ENCODE peak calls at places on chromosome 14, in seven cellular contexts. W is sigmoid colon, X is GM23338, C is breast epithelium, P is HL-60, Z is upper lobe of left lung, S is stomach. I is an unnamed sample.

GRCh38 chr14:58866386-58866785 is 228.6 kb downstream of the DACT1 start:
- DNase-seq in W (no peak), X (no peak), C (no peak), P (peak), Z (no peak), S (no peak), I (no peak)

GRCh38 chr14:60622210-60622919 is 26.9 kb downstream of the SIX1 start:
- DNase-seq in W (no peak), X (no peak), C (no peak), P (no peak), Z (no peak), S (no peak), I (no peak)

GRCh38 chr14:70654609-70655008 is 12.9 kb downstream of the TTC9 start:
- DNase-seq in W (no peak), X (no peak), C (no peak), P (no peak), Z (no peak), S (no peak), I (no peak)

GRCh38 chr14:93655078-93655750 is 133.1 kb downstream of the PRIMA1 start:
- DNase-seq in W (no peak), X (peak), C (no peak), P (peak), Z (no peak), S (no peak), I (no peak)

GRCh38 chr14:100810861-100811461 is 15.0 kb upstream of the MEG3 start:
- DNase-seq in W (no peak), X (no peak), C (no peak), P (no peak), Z (no peak), S (no peak), I (no peak)

GRCh38 chr14:29463727-29464370 is 463.8 kb downstream of the PRKD1 start:
- DNase-seq in W (no peak), X (peak), C (no peak), P (no peak), Z (no peak), S (no peak), I (no peak)

GRCh38 chr14:52473557-52473956 is 78.7 kb downstream of the TXNDC16 start:
- DNase-seq in W (no peak), X (peak), C (no peak), P (no peak), Z (no peak), S (no peak), I (no peak)

GRCh38 chr14:102511538-102511937 is 2.0 kb upstream of the ANKRD9 start:
- DNase-seq in W (no peak), X (no peak), C (no peak), P (no peak), Z (no peak), S (no peak), I (no peak)

GRCh38 chr14:97524579-97525319 is 727.6 kb downstream of the VRK1 start:
- DNase-seq in W (no peak), X (no peak), C (no peak), P (no peak), Z (no peak), S (no peak), I (no peak)

GRCh38 chr14:28083456-28083855 is 683.1 kb upstream of the FOXG1 start:
- DNase-seq in W (no peak), X (no peak), C (no peak), P (no peak), Z (no peak), S (no peak), I (no peak)

GRCh38 chr14:82855912-82856381 is 1322.3 kb upstream of the SEL1L start:
- DNase-seq in W (no peak), X (peak), C (no peak), P (peak), Z (no peak), S (no peak), I (no peak)

GRCh38 chr14:71852201-71852600 is 80.0 kb upstream of the RGS6 start:
- DNase-seq in W (no peak), X (no peak), C (no peak), P (peak), Z (no peak), S (no peak), I (no peak)

GRCh38 chr14:50059773-50060629 is 56.4 kb downstream of the VCPKMT start:
- DNase-seq in W (no peak), X (no peak), C (no peak), P (no peak), Z (no peak), S (no peak), I (no peak)

GRCh38 chr14:56686416-56686815 is 106.8 kb downstream of the TMEM260 start:
- DNase-seq in W (no peak), X (peak), C (no peak), P (no peak), Z (no peak), S (peak), I (no peak)

DNA sequence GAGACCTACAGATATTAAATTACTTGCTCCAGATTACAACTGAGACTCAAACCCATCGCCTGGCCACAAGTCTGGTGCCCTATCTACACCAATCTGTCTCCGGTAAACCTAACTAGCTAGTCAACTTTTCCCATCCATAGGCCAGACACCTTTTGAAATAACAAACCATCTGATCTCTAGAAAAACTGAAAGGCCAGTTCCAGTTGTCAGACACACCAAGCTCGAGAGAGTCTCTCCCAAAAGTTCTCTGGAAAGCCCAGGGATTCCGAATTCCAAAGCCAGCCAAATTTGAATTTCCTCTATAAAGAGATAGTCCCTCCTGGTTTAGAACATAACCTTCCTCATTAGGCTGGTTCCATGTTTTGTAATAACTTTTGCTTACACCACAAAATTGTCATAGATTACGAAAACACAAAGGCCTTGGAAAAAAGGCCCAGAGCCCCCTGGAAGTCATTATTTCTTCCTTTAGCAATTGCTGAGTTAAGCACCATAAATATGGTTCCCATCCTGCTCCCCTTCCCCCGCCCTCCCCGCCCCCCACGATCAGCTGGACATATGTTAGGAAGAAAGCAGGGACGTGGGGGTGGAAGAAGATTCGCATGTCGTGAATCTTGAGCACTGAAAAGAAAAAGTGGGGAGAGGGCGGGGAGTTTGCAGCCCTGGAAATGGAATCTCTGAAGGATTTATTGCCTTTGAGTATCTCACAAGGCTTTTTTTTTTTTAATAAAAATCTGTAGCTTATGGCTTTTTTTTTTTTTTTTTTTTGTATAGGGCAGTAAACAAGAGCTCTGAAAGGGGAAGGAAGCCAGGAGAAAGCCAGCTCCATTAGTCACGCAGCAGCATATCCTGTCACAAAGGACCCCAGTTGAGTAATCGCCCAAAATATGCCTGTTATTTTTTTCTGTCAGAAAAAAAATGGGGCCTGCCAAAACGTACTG is 110.4 kb downstream of the ZFP36L1 start:
- DNase-seq in W (peak), X (no peak), C (no peak), P (peak), Z (peak), S (no peak), I (no peak)
- TF ChIP-seq POLR2AphosphoS5 in W (peak), X (no peak), C (no peak), P (no peak), Z (peak), S (no peak), I (no peak)

GRCh38 chr14:105075364-105076295 is 10.4 kb upstream of the GPR132 start:
- DNase-seq in W (peak), X (peak), C (no peak), P (peak), Z (peak), S (no peak), I (peak)
- TF ChIP-seq POLR2AphosphoS5 in W (no peak), X (no peak), C (no peak), P (peak), Z (no peak), S (no peak), I (no peak)

GRCh38 chr14:76947838-76948184 is 80.7 kb downstream of the IRF2BPL start:
- DNase-seq in W (no peak), X (no peak), C (no peak), P (no peak), Z (no peak), S (no peak), I (no peak)
- TF ChIP-seq POLR2AphosphoS5 in W (no peak), X (no peak), C (no peak), P (no peak), Z (no peak), S (no peak), I (no peak)

GRCh38 chr14:42214981-42215491 is 608.4 kb downstream of the LRFN5 start:
- DNase-seq in W (no peak), X (no peak), C (no peak), P (no peak), Z (no peak), S (no peak), I (no peak)
- TF ChIP-seq POLR2AphosphoS5 in W (peak), X (no peak), C (no peak), P (no peak), Z (no peak), S (peak), I (no peak)